ENCODE peak calls at places on chromosomes 16 and 17, in five cellular contexts. V, H, B, D and N are unnamed samples.

GRCh38 chr16:3961449-3961849 is 80.9 kb upstream of the CREBBP start:
- DNase-seq in V (no peak), H (peak; percentile 36), B (no peak), D (peak; percentile 65), N (peak; percentile 41)

GRCh38 chr16:23608194-23608593 is 12.1 kb upstream of the NDUFAB1 start:
- DNase-seq in V (no peak), H (peak; percentile 52), B (no peak), D (no peak), N (no peak)

GRCh38 chr17:77092025-77092424 is 48.7 kb upstream of the SEC14L1 start:
- DNase-seq in V (no peak), H (no peak), B (no peak), D (no peak), N (no peak)

GRCh38 chr16:54879681-54880080 is 51.0 kb upstream of the IRX5 start:
- DNase-seq in V (no peak), H (peak; percentile 24), B (no peak), D (no peak), N (no peak)

GRCh38 chr16:75048546-75048945 is 49.7 kb downstream of the ZNRF1 start:
- DNase-seq in V (no peak), H (no peak), B (no peak), D (no peak), N (no peak)

GRCh38 chr17:39062846-39063680 is 88.4 kb downstream of the PLXDC1 start:
- DNase-seq in V (no peak), H (no peak), B (no peak), D (no peak), N (no peak)

GRCh38 chr16:87581867-87582220 is 20.5 kb upstream of the JPH3 start:
- DNase-seq in V (no peak), H (peak; percentile 90), B (no peak), D (peak; percentile 39), N (peak; percentile 78)

GRCh38 chr17:76446449-76447231 is 6.3 kb downstream of the UBE2O start:
- DNase-seq in V (no peak), H (peak; percentile 84), B (no peak), D (peak; percentile 84), N (peak; percentile 74)

GRCh38 chr17:83088451-83089321 is 9.3 kb downstream of the METRNL start:
- DNase-seq in V (no peak), H (no peak), B (no peak), D (no peak), N (no peak)

GRCh38 chr16:90032664-90033346 is 13.5 kb upstream of the DBNDD1 start:
- DNase-seq in V (no peak), H (no peak), B (no peak), D (no peak), N (no peak)

GRCh38 chr16:73569266-73569665 is 521.3 kb upstream of the ZFHX3 start:
- DNase-seq in V (no peak), H (no peak), B (no peak), D (no peak), N (no peak)

GRCh38 chr16:73568769-73569168 is 520.8 kb upstream of the ZFHX3 start:
- DNase-seq in V (no peak), H (no peak), B (no peak), D (no peak), N (no peak)

GRCh38 chr16:73572135-73572534 is 524.2 kb upstream of the ZFHX3 start:
- DNase-seq in V (no peak), H (peak; percentile 5), B (no peak), D (no peak), N (no peak)
- TF ChIP-seq KDM1A in V (no peak), H (no peak), B (no peak), D (no peak), N (no peak)

GRCh38 chr17:8173871-8174322 is 2.3 kb downstream of the TMEM107 start:
- DNase-seq in V (no peak), H (peak; percentile 59), B (no peak), D (no peak), N (no peak)

GRCh38 chr17:8176197-8176940 is at the start of gene TMEM107:
- DNase-seq in V (peak; percentile 69), H (peak; percentile 89), B (peak; percentile 95), D (peak; percentile 80), N (peak; percentile 74)

GRCh38 chr17:8176998-8177731 is 985 bp upstream of the TMEM107 start:
- DNase-seq in V (no peak), H (no peak), B (no peak), D (no peak), N (peak; percentile 23)

GRCh38 chr17:8175795-8176196 is 384 bp downstream of the TMEM107 start:
- DNase-seq in V (no peak), H (peak; percentile 39), B (no peak), D (no peak), N (no peak)

DNA sequence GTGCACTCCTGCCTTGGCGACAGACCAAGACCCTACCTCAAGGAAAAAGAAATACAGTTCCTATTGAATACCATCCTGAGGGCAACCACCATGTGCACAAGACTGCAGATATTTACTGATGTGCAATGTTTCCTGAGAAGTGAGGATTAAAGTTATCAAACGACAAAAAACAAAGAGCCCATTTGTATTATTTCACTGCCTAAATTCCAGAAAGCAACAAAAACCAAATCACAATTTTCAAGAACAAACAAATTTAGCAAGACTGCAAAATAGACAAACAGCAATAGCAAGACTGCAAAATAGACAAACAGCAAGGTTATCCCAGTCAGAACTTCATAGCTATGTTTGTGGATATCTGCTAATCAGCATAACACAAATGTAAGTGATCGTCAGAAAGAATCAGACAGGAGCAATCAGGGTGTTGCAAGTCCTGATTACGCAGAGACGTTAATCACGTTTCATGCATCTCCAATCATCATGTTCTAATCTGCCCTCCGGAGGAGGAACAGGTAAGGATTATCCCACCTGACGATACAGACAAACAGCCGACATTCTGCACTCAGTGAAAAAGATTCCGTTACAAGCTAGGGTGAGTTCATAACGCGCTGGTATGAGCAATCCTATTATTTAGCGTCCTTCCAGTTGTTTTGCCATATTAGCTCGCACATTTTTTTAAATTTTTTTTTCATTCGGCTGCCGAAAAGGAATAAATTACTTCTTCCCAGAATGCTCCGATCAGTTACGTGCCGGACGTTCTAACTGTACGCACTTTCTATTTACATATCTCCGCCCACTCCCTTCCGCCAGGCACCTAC is 2.9 kb downstream of the TMEM107 start:
- DNase-seq in V (peak; percentile 98), H (peak; percentile 100), B (no peak), D (peak; percentile 98), N (peak; percentile 48)
- TF ChIP-seq CEBPB in V (peak; percentile 82), H (peak; percentile 81), B (peak; percentile 97), D (peak; percentile 73), N (peak; percentile 97)

GRCh38 chr17:14004927-14005630 is 64.2 kb upstream of the COX10 start:
- DNase-seq in V (no peak), H (no peak), B (no peak), D (no peak), N (no peak)
- TF ChIP-seq KDM1A in V (no peak), H (no peak), B (no peak), D (no peak), N (no peak)

DNA sequence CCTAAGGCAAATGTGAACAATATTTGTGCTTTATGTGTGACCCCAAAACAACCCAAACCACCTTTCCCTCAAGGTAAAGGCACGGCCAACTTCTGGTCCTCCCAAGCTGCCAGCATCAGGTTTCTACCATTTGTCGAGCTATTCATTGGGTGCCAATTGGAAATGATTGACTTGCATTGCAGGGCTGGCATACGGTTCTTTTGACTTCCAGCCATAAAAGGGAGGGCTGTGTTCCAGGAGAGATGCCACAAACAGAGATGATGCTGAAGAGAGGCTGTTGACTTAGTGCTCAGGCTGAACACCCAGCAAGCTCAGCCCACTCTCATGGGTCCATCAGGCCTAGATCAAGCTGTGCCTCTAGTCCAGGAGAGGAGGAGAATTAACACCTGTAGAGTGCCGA is 252.4 kb downstream of the GRIN2A start:
- DNase-seq in V (no peak), H (no peak), B (no peak), D (no peak), N (no peak)
- TF ChIP-seq CEBPB in V (no peak), H (no peak), B (no peak), D (no peak), N (no peak)

DNA sequence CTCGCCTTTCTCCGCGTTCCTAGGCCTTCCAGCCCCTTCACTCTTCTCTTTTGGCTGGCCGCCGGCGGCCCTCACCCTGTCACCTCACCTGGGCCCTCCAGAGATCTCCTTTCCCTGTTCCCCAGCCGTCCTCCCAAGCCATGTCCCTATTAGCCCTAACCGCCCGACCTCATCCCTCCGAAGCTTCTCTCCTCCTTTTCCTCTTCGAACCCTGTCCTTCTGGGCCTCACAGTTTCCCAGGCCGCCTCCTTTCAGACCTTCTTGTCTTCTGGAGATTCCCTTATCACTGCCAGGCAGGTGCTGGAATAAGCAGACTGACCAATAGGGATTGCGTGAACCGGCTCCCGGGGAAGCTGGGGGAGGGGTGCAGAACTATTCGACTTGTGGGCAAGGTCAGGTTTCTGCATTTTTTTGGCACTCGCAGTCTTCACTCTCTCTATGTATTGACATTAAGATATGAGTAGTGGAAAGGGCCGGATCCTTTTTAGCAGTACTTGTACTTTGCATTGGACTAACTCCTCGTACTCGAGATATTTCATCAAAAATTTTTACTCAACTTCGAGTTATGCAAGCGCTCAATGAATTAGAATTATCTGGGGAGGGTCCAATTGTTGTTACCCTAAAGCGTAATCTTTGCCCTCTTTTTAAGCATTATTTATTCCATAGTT is 689 bp downstream of the RHOT1 start:
- DNase-seq in V (no peak), H (peak; percentile 46), B (peak; percentile 81), D (peak; percentile 49), N (peak; percentile 97)
- TF ChIP-seq KDM1A in V (no peak), H (no peak), B (no peak), D (no peak), N (peak; percentile 95)

GRCh38 chr16:49588061-49588460 is 214.5 kb downstream of the C16orf78 start:
- DNase-seq in V (no peak), H (no peak), B (peak; percentile 38), D (no peak), N (no peak)
- TF ChIP-seq CEBPB in V (no peak), H (no peak), B (no peak), D (no peak), N (no peak)

DNA sequence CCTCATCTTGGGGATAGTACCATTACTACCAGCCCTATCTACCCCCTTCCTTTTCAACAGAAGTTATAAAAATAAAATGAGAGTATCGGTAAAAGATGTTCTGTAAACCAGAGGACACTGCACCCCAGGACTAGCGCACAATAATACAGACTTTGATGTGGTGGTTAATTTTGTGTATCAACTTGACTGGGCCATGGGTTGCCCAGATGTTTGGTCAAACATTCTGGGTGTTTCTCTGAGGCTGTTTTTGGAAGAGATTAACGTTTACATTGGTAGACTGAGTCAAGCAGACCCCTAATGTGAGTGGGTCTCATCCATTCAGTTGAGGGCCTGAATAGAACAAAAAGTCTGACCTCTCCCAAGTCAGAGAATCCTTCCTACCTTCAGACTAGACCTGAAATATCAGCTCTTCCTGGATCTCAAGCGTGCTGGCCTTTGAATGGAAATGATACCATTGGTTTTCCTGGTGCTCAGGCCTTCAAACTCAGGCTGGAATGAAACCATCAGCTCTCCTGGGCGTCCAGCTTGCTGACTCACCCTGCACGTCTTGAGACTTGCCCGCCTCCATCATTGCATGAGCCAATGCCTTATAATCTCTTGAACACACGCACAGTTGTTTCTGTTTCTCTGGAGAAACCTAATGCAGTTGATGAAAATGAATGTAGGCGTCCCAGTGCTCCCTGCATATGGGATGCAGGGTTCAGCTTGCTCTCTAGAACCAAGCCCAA is 10.1 kb downstream of the MRM1 start:
- DNase-seq in V (no peak), H (peak; percentile 61), B (no peak), D (no peak), N (peak; percentile 54)
- TF ChIP-seq KDM1A in V (no peak), H (no peak), B (no peak), D (no peak), N (no peak)

DNA sequence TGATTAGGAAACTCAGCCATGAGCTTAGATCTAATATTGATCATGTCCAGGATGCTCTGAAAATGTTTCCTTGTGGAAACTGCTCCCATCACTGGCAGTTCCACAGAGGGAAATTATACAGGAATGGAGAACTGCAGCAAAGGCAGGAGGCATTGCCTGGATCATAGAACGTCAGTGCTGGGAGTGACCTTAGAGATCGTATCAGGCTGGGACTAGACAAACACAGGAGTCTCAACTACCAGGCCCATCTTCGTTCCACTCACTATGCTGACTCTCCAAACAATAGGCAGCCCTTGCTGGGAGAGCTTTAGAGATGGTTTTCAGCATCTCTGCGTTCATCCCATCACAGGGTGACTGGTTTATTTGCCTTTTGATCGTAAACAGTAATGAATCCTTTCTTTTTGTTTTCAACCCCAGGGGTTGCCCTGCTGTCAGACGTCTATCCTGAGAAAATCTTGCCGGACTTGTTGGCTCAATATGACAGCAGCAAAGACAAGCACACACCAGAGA is 130.3 kb downstream of the TANGO6 start:
- DNase-seq in V (no peak), H (no peak), B (no peak), D (no peak), N (no peak)
- TF ChIP-seq CEBPB in V (no peak), H (no peak), B (no peak), D (no peak), N (no peak)